ENCODE peak calls at places on chromosomes 16 and 17, in four cellular contexts. B is brain microvascular endothelial cell, K is fibroblast of the aortic adventitia, Y is MM.1S. D is an unnamed sample.

GRCh38 chr17:7214300-7215135 is 5.1 kb downstream of the DLG4 start:
- DNase-seq in K (peak; percentile 97), Y (peak; percentile 96), B (peak; percentile 97), D (peak; percentile 99)

GRCh38 chr17:58083491-58084316 is 485 bp downstream of the DYNLL2 start:
- DNase-seq in B (peak; percentile 9), K (peak; percentile 22), Y (peak; percentile 57), D (peak; percentile 35)

GRCh38 chr17:61155590-61156181 is 244.0 kb upstream of the TBX2 start:
- DNase-seq in B (no peak), Y (no peak), K (no peak), D (no peak)

GRCh38 chr17:43216369-43216761 is 4.7 kb downstream of the TMEM106A start:
- DNase-seq in Y (no peak), K (no peak), B (no peak), D (no peak)

GRCh38 chr16:11514283-11514682 is 72.4 kb downstream of the LITAF start:
- DNase-seq in K (no peak), Y (no peak), B (no peak), D (no peak)

GRCh38 chr16:1013593-1013900 is 32.0 kb downstream of the SOX8 start:
- DNase-seq in K (no peak), B (no peak), Y (no peak), D (no peak)

GRCh38 chr17:68437979-68438877 is 19.1 kb downstream of the WIPI1 start:
- DNase-seq in B (no peak), K (peak; percentile 53), Y (peak; percentile 89), D (peak; percentile 62)

GRCh38 chr17:7328840-7329359 is at the start of gene NEURL4:
- DNase-seq in Y (peak; percentile 28), B (peak; percentile 20), K (no peak), D (no peak)

GRCh38 chr16:84940670-84941551 is 70.4 kb downstream of the ZDHHC7 start:
- DNase-seq in B (no peak), K (peak; percentile 60), Y (no peak), D (peak; percentile 35)

GRCh38 chr16:14309906-14310305 is 238.8 kb downstream of the MRTFB start:
- DNase-seq in B (peak; percentile 71), K (peak; percentile 46), Y (no peak), D (peak; percentile 37)

GRCh38 chr17:65389426-65389825 is 172.0 kb downstream of the AXIN2 start:
- DNase-seq in Y (no peak), K (peak; percentile 60), B (peak; percentile 33), D (peak; percentile 31)

GRCh38 chr16:13108126-13108525 is 206.7 kb downstream of the SHISA9 start:
- DNase-seq in Y (no peak), K (no peak), B (no peak), D (no peak)

DNA sequence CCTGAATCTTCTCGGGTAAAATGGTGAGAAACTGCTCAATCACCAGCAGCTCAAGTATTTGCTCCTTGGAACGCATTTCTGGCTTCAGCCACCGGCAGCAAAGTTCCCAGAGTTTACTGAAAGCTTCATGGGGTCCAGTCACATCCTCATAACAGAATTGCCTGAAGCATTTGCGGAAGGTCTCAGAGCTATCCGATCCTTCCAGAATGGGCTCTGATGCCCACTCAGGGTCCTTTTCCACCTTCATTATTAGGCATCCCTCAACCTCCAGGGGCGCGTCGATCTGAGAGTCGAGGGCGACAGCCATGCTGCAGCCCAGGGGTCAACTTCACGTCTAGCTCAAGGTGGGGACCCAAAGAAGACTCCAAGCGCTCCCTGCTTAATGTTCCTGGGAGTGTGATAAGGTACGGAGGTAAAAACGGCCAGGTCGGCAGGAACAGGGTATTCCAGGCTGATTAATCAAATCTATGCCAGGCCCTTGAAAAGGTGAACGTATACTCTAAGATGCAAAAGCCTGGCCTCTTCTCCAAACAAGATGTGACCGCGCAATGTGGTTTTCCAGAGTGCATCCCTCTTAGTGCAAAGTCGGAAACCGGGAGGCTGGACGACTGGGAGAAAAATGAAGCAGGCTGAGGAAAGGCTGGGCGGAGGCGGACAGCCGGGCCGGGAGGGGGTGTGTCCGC is 683 bp downstream of the ZKSCAN2 start:
- DNase-seq in Y (no peak), B (peak; percentile 8), K (peak; percentile 16), D (peak; percentile 31)
- TF ChIP-seq CTCF in Y (no peak), B (peak; percentile 26), K (peak; percentile 34), D (peak; percentile 32)

DNA sequence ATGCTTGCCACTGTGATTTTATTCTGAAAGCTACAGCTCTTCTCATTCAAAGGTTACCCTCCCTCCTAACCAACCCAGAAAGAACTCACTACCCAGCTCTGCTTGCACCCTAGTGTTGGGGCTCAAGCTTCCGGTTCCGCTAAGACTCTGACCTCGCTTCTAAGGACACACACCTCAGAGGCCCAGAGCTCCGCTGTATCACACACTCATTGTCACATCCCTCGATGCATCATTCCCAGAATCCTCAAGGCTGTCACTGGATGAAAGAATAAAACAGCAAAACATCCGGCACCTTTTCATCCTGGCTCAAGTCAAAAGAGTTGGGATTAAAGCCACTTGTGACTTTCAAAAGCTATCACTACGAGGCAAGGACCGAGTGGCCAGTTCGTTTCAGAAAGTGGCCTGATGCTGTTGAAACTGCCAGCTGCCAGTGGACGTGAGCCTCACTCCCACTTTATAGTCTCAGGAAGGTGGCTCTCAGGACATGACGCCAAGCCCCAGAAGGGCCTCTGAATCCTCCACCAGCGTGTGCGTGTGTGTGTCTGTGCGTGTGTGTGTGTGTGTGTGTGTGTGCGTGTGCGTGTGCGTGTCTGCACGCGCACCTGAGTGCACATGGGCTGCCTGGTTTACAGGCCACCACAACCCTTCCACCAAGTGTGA is 29.0 kb downstream of the ZFHX3 start:
- DNase-seq in K (no peak), Y (no peak), B (no peak), D (no peak)
- H3K4me3 ChIP-seq in K (no peak overlapping the region), Y (no peak overlapping the region), B (no peak overlapping the region), D (no peak overlapping the region)

GRCh38 chr17:47821031-47821423 is 567 bp downstream of the OSBPL7 start:
- DNase-seq in B (no peak), Y (no peak), K (no peak), D (no peak)

GRCh38 chr17:47820023-47820789 is 1.4 kb downstream of the OSBPL7 start:
- DNase-seq in K (no peak), Y (no peak), B (no peak), D (no peak)

GRCh38 chr17:47821424-47822379 is at the start of gene OSBPL7:
- DNase-seq in Y (peak; percentile 76), B (peak; percentile 81), K (peak; percentile 73), D (peak; percentile 80)

GRCh38 chr17:47818002-47818695 is 3.4 kb downstream of the OSBPL7 start:
- DNase-seq in Y (no peak), B (no peak), K (no peak), D (no peak)

GRCh38 chr17:47819475-47819874 is 2.1 kb downstream of the OSBPL7 start:
- DNase-seq in Y (no peak), K (no peak), B (no peak), D (no peak)
- TF ChIP-seq CTCF in Y (no peak), K (no peak), B (no peak), D (no peak)

DNA sequence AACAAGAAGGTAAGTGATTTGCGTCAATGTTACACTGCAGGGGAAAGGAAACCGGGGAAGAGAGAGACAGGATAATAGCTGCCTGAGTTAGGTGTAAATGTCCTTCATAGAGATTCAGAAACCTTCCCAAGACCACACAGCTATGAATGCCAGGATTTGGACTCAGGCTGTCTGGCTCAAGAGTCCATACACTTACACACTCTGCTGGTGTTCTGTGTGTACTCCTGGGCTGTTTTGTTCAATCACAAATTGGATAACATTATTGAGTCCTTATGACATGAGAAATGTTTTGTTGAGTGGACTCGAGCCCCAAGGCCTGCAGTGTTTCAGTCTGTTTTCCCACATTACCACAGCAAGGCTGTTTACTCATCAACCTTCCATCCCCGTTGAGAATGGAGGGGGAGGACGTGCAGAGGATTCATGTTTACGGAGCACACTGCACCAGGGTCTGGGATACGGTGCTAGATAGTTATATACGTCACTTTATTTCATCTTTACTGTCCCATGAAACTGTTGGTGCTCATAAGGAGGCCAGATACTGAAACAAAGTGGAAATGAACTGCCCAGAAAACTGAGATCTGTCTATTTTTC is 450.8 kb downstream of the HAPSTR1 start:
- DNase-seq in Y (no peak), B (no peak), K (no peak), D (no peak)
- H3K4me3 ChIP-seq in Y (no peak overlapping the region), B (no peak overlapping the region), K (no peak overlapping the region), D (no peak overlapping the region)

GRCh38 chr17:27868565-27868964 is 24.6 kb downstream of the LYRM9 start:
- DNase-seq in K (no peak), Y (no peak), B (no peak), D (no peak)
- TF ChIP-seq CTCF in K (no peak), Y (no peak), B (peak; percentile 6), D (no peak)

DNA sequence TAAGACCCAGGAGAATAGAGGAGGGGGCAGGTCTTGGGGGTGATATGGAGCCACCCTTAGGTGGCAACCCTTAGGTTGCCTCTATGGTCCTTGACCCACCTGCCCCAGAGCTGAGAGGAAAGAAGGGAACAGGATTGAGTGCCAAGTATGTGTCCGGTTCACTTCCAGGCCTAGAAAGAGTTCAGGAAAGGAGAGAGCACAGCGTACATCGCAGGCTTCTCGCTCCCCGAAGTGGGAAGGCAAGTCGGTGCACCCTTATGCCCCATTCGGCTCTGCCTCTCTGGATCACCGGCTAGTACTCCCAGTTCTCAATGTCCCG is 631 bp downstream of the SP6 start:
- DNase-seq in B (no peak), Y (no peak), K (no peak), D (no peak)
- H3K4me3 ChIP-seq in B (no peak overlapping the region), Y (peak overlapping the region; percentile 42), K (no peak overlapping the region), D (no peak overlapping the region)

DNA sequence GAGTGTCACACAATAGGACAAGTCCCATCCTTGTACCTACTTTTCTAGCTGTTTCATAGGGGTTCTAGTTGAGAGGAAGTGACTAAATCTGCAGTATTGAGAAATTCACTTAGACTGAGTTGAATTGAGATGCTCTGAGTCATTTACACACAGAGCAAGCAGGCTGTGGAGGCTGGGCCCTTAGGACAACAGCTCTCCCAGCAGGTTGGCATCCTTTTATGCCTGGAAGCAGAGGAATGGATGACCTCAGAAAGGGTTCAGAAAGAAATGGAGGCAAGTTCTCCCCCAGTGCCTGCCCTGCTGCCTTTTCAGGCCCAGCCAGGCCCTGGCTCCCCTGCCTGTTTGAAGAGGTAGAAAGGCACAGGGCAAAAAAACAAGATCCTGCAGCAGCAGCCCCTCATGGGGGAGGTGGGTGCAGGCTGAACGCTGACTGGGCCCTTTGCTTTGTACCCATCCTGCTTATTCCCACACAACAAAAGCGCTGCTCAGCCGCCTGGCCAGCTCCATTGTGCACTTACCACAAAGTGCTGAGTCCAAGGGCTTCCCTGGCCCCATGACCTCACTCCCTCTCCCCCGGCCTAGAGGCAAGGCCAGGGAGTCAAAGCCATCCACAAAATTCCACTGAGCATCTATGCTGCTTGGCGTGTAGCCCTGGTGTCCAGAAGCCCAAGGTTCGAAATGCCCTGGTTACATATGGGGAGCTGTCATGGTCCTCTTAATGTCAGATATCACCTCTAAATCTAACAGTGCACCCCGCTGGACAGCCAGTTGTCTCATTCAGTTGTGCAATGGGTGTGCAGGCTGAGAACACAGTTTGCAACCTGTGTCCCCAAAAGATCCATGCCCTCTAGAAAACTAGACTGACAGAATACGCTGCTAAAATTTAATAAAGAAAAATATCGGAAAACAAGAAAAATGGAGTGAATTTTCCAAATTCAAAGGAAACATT is 5.4 kb upstream of the CRYBA1 start:
- DNase-seq in K (peak; percentile 96), Y (no peak), B (peak; percentile 90), D (peak; percentile 97)
- TF ChIP-seq CTCF in K (no peak), Y (no peak), B (peak; percentile 42), D (peak; percentile 24)

GRCh38 chr17:51118330-51119195 is 2.1 kb downstream of the SPAG9 start:
- DNase-seq in B (no peak), Y (no peak), K (peak; percentile 19), D (no peak)
- H3K4me3 ChIP-seq in B (peak overlapping the region; percentile 96), Y (peak overlapping the region; percentile 99), K (peak overlapping the region; percentile 97), D (peak overlapping the region; percentile 6)

GRCh38 chr16:88744839-88745521 is 38.7 kb downstream of the CTU2 start:
- DNase-seq in K (no peak), Y (no peak), B (no peak), D (no peak)
- TF ChIP-seq CTCF in K (no peak), Y (no peak), B (no peak), D (no peak)

D was measured in choroid plexus epithelial cell.